ENCODE peak calls at places on chromosome 4, in five cellular contexts. One of them, this sample, is unnamed.

GRCh38 chr4:15868065-15868464 is 70.5 kb downstream of the FGFBP1 start:
- DNase-seq in tibial artery: peak; percentile 53
- DNase-seq in heart right ventricle: no peak
- DNase-seq in HepG2: no peak
- DNase-seq in GM23338: peak; percentile 53
- DNase-seq in this sample: no peak

GRCh38 chr4:182478475-182478874 is 235.3 kb downstream of the TENM3 start:
- DNase-seq in tibial artery: no peak
- DNase-seq in heart right ventricle: no peak
- DNase-seq in HepG2: peak; percentile 29
- DNase-seq in GM23338: peak; percentile 82
- DNase-seq in this sample: peak; percentile 6

GRCh38 chr4:84971319-84971932 is 4.9 kb upstream of the WDFY3 start:
- DNase-seq in tibial artery: no peak
- DNase-seq in heart right ventricle: no peak
- DNase-seq in HepG2: peak; percentile 53
- DNase-seq in GM23338: peak; percentile 74
- DNase-seq in this sample: peak; percentile 58

GRCh38 chr4:111512081-111512774 is 633.0 kb upstream of the FAM241A start:
- DNase-seq in tibial artery: no peak
- DNase-seq in heart right ventricle: no peak
- DNase-seq in HepG2: no peak
- DNase-seq in GM23338: no peak
- DNase-seq in this sample: peak; percentile 30

GRCh38 chr4:159341486-159341885 is 238.6 kb downstream of the RAPGEF2 start:
- DNase-seq in tibial artery: no peak
- DNase-seq in heart right ventricle: no peak
- DNase-seq in HepG2: peak; percentile 69
- DNase-seq in GM23338: no peak
- DNase-seq in this sample: peak; percentile 16

GRCh38 chr4:127479031-127479622 is 153.6 kb upstream of the INTU start:
- DNase-seq in tibial artery: no peak
- DNase-seq in heart right ventricle: no peak
- DNase-seq in HepG2: peak; percentile 5
- DNase-seq in GM23338: peak; percentile 76
- DNase-seq in this sample: peak; percentile 66

GRCh38 chr4:21470531-21470930 is 478.0 kb downstream of the KCNIP4 start:
- DNase-seq in tibial artery: no peak
- DNase-seq in heart right ventricle: no peak
- DNase-seq in HepG2: no peak
- DNase-seq in GM23338: no peak
- DNase-seq in this sample: no peak

GRCh38 chr4:84967292-84967651 is 782 bp upstream of the WDFY3 start:
- DNase-seq in tibial artery: peak; percentile 37
- DNase-seq in heart right ventricle: no peak
- DNase-seq in HepG2: no peak
- DNase-seq in GM23338: no peak
- DNase-seq in this sample: no peak

GRCh38 chr4:27985522-27985921 is 1124.9 kb downstream of the STIM2 start:
- DNase-seq in tibial artery: no peak
- DNase-seq in heart right ventricle: no peak
- DNase-seq in HepG2: no peak
- DNase-seq in GM23338: no peak
- DNase-seq in this sample: no peak

GRCh38 chr4:53905935-53906377 is 158.4 kb downstream of the CHIC2 start:
- DNase-seq in tibial artery: no peak
- DNase-seq in heart right ventricle: peak; percentile 24
- DNase-seq in HepG2: peak; percentile 36
- DNase-seq in GM23338: peak; percentile 82
- DNase-seq in this sample: no peak

GRCh38 chr4:38210396-38211114 is 250.4 kb downstream of the PTTG2 start:
- DNase-seq in tibial artery: no peak
- DNase-seq in heart right ventricle: no peak
- DNase-seq in HepG2: no peak
- DNase-seq in GM23338: peak; percentile 25
- DNase-seq in this sample: no peak

GRCh38 chr4:16733509-16733908 is 164.9 kb downstream of the LDB2 start:
- DNase-seq in tibial artery: no peak
- DNase-seq in heart right ventricle: no peak
- DNase-seq in HepG2: no peak
- DNase-seq in GM23338: no peak
- DNase-seq in this sample: no peak

GRCh38 chr4:105544517-105544916 is 7.9 kb upstream of the ARHGEF38 start:
- DNase-seq in tibial artery: no peak
- DNase-seq in heart right ventricle: no peak
- DNase-seq in HepG2: no peak
- DNase-seq in GM23338: no peak
- DNase-seq in this sample: no peak

GRCh38 chr4:54063737-54064316 is 578 bp downstream of the CHIC2 start:
- DNase-seq in tibial artery: peak; percentile 41
- DNase-seq in heart right ventricle: no peak
- DNase-seq in HepG2: peak; percentile 24
- DNase-seq in GM23338: peak; percentile 48
- DNase-seq in this sample: no peak

GRCh38 chr4:121070696-121071639 is 1.4 kb downstream of the NDNF start:
- DNase-seq in tibial artery: peak; percentile 48
- DNase-seq in heart right ventricle: peak; percentile 41
- DNase-seq in HepG2: no peak
- DNase-seq in GM23338: peak; percentile 80
- DNase-seq in this sample: no peak

DNA sequence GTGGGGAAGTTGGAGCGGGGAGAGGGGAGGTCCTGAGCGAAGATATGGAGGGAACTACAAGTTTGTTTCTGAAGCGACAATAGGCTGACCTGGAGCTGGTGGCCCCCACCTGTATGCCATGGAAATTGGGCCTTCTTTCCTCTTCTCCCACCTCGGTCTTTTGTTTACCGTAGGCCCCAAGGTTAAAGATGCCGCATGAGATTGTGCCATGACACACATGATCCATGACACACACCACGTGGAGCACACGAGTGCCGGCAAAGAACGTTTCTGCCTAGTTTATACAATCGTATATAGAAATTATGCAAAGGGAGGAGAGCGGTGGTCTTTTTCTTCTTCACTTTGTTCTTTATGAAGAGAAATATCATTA is 408 bp downstream of the TMEM33 start:
- DNase-seq in tibial artery: no peak
- DNase-seq in heart right ventricle: no peak
- DNase-seq in HepG2: peak; percentile 63
- DNase-seq in GM23338: no peak
- DNase-seq in this sample: no peak
- H3K27ac ChIP-seq in tibial artery: peak overlapping the region; percentile 79
- H3K27ac ChIP-seq in heart right ventricle: peak overlapping the region; percentile 87
- H3K27ac ChIP-seq in HepG2: peak overlapping the region; percentile 88
- H3K27ac ChIP-seq in GM23338: peak overlapping the region; percentile 91
- H3K27ac ChIP-seq in this sample: peak overlapping the region; percentile 68

GRCh38 chr4:48047896-48048295 is 31.3 kb downstream of the NIPAL1 start:
- DNase-seq in tibial artery: no peak
- DNase-seq in heart right ventricle: peak; percentile 44
- DNase-seq in HepG2: no peak
- DNase-seq in GM23338: no peak
- DNase-seq in this sample: no peak
- H3K4me3 ChIP-seq in tibial artery: no peak overlapping the region
- H3K4me3 ChIP-seq in heart right ventricle: no peak overlapping the region
- H3K4me3 ChIP-seq in HepG2: peak overlapping the region; percentile 45
- H3K4me3 ChIP-seq in GM23338: no peak overlapping the region
- H3K4me3 ChIP-seq in this sample: no peak overlapping the region

GRCh38 chr4:177482367-177482766 is 40.1 kb upstream of the AGA start:
- DNase-seq in tibial artery: no peak
- DNase-seq in heart right ventricle: no peak
- DNase-seq in HepG2: no peak
- DNase-seq in GM23338: no peak
- DNase-seq in this sample: no peak

GRCh38 chr4:177484613-177485021 is 42.4 kb upstream of the AGA start:
- DNase-seq in tibial artery: no peak
- DNase-seq in heart right ventricle: no peak
- DNase-seq in HepG2: peak; percentile 17
- DNase-seq in GM23338: peak; percentile 51
- DNase-seq in this sample: no peak

GRCh38 chr4:177483271-177483670 is 41.0 kb upstream of the AGA start:
- DNase-seq in tibial artery: no peak
- DNase-seq in heart right ventricle: no peak
- DNase-seq in HepG2: no peak
- DNase-seq in GM23338: no peak
- DNase-seq in this sample: no peak

GRCh38 chr4:177487977-177488376 is 45.7 kb upstream of the AGA start:
- DNase-seq in tibial artery: no peak
- DNase-seq in heart right ventricle: no peak
- DNase-seq in HepG2: no peak
- DNase-seq in GM23338: no peak
- DNase-seq in this sample: no peak

GRCh38 chr4:177485528-177485927 is 43.3 kb upstream of the AGA start:
- DNase-seq in tibial artery: no peak
- DNase-seq in heart right ventricle: no peak
- DNase-seq in HepG2: no peak
- DNase-seq in GM23338: no peak
- DNase-seq in this sample: no peak
- H3K27ac ChIP-seq in tibial artery: no peak overlapping the region
- H3K27ac ChIP-seq in heart right ventricle: no peak overlapping the region
- H3K27ac ChIP-seq in HepG2: no peak overlapping the region
- H3K27ac ChIP-seq in GM23338: no peak overlapping the region
- H3K27ac ChIP-seq in this sample: no peak overlapping the region

GRCh38 chr4:172698256-172698655 is 470.4 kb upstream of the GALNT7 start:
- DNase-seq in tibial artery: no peak
- DNase-seq in heart right ventricle: no peak
- DNase-seq in HepG2: no peak
- DNase-seq in GM23338: no peak
- DNase-seq in this sample: peak; percentile 20
- H3K4me3 ChIP-seq in tibial artery: no peak overlapping the region
- H3K4me3 ChIP-seq in heart right ventricle: no peak overlapping the region
- H3K4me3 ChIP-seq in HepG2: no peak overlapping the region
- H3K4me3 ChIP-seq in GM23338: no peak overlapping the region
- H3K4me3 ChIP-seq in this sample: no peak overlapping the region

DNA sequence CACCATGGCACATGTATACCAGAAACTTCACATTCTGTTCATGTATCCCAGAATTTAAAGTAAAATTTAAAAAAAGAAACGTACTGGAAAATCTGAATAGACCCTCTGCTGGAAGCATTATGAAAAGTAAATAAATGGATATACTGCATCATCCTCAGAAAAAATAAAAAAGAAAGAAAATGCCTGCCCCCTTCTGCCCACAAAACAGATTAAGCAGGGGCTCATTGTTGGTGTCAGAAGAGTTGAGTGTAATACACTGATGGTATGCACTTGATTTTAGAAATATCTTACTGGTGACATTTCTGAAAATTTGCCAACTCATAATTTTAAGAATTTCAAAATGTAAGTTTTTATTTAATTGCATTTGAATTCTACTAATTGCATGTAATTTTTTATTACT is 77.8 kb downstream of the LRP2BP start:
- DNase-seq in tibial artery: no peak
- DNase-seq in heart right ventricle: no peak
- DNase-seq in HepG2: no peak
- DNase-seq in GM23338: no peak
- DNase-seq in this sample: no peak
- H3K27ac ChIP-seq in tibial artery: no peak overlapping the region
- H3K27ac ChIP-seq in heart right ventricle: no peak overlapping the region
- H3K27ac ChIP-seq in HepG2: peak overlapping the region; percentile 70
- H3K27ac ChIP-seq in GM23338: peak overlapping the region; percentile 91
- H3K27ac ChIP-seq in this sample: no peak overlapping the region

DNA sequence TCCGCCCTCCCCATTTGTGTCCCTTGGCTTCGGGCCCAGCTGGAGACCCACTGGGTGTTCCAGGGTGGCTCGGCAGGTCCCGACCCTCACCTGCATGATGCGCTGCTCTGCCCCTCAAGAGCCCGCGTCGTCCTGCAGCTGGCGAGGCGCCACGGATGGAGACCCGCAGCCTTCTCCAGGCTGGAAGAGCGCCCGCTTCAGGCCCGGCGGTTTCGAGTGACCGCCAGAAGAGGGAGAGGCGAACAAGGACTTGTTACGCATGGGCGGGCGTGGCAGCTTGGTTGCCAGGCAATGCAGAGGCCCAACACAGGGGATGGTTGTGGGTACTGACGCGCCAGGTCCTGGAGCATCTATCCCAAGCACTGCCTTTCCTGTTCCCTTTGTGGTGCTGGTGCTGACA is at the start of gene PDCL2:
- DNase-seq in tibial artery: no peak
- DNase-seq in heart right ventricle: no peak
- DNase-seq in HepG2: no peak
- DNase-seq in GM23338: peak; percentile 72
- DNase-seq in this sample: no peak
- H3K4me3 ChIP-seq in tibial artery: no peak within 1 kb of the TSS
- H3K4me3 ChIP-seq in heart right ventricle: no peak within 1 kb of the TSS
- H3K4me3 ChIP-seq in HepG2: no peak within 1 kb of the TSS
- H3K4me3 ChIP-seq in GM23338: no peak within 1 kb of the TSS
- H3K4me3 ChIP-seq in this sample: no peak within 1 kb of the TSS

DNA sequence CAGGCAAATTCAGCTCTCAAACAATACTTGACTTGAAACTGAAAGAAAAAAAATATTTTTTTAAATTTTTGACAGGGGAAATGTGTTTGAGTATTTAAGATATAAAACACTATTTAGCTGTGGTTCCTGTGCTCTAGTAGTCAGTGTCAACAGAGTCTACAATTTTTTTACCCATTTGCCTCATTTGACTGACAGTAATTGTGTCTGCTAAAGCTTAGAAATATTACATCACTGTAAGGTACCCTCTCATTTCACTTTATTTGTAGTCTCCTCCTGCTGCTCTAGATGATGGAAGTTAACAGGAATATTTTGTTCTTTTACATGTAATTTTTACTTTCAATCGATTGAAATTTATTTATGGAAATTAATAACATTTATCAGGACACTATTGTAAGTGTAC is 1186.7 kb upstream of the ADGRL3 start:
- DNase-seq in tibial artery: no peak
- DNase-seq in heart right ventricle: no peak
- DNase-seq in HepG2: no peak
- DNase-seq in GM23338: no peak
- DNase-seq in this sample: no peak
- H3K27ac ChIP-seq in tibial artery: no peak overlapping the region
- H3K27ac ChIP-seq in heart right ventricle: no peak overlapping the region
- H3K27ac ChIP-seq in HepG2: no peak overlapping the region
- H3K27ac ChIP-seq in GM23338: no peak overlapping the region
- H3K27ac ChIP-seq in this sample: no peak overlapping the region

DNA sequence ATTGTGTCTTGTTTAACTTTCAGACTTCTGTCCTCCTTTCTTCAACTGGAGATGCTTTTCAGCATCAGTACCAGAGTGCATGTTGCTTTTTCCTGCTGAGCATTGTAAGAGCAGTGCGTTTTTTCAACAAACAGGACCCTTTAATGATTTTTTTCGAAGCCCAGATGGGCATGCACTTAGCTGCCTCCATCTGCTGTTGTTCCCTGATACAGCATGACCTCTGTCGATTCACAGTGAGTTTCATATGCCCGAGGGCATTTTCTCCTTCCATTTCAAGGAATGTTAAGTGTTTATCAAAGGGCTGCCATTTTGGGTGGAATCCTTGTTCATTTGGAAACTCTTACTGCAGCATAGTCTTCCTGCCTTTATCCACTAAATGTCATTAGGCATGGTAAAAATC is 428.6 kb downstream of the DTHD1 start:
- DNase-seq in tibial artery: no peak
- DNase-seq in heart right ventricle: no peak
- DNase-seq in HepG2: no peak
- DNase-seq in GM23338: peak; percentile 5
- DNase-seq in this sample: no peak
- H3K4me3 ChIP-seq in tibial artery: no peak overlapping the region
- H3K4me3 ChIP-seq in heart right ventricle: no peak overlapping the region
- H3K4me3 ChIP-seq in HepG2: no peak overlapping the region
- H3K4me3 ChIP-seq in GM23338: no peak overlapping the region
- H3K4me3 ChIP-seq in this sample: no peak overlapping the region